ENCODE peak calls at places on chromosomes 16 and 17, in ten cellular contexts. V, Z, I, N, S, T, G, X, E and R are unnamed samples.

GRCh38 chr16:68311316-68311620 is 449 bp downstream of the PRMT7 start:
- DNase-seq in G (peak; percentile 46), N (no peak), X (no peak), E (no peak), Z (no peak), I (no peak), S (no peak), T (no peak), V (no peak), R (no peak)

GRCh38 chr17:14772776-14773175 is 471.9 kb downstream of the HS3ST3B1 start:
- DNase-seq in S (no peak), I (no peak), Z (no peak), N (no peak), V (no peak), G (no peak), E (no peak), T (no peak), X (no peak), R (no peak)

GRCh38 chr16:71338193-71338592 is 20.3 kb upstream of the CALB2 start:
- DNase-seq in G (peak; percentile 78), S (no peak), N (no peak), I (peak; percentile 80), T (no peak), V (no peak), X (no peak), Z (no peak), E (no peak), R (no peak)

GRCh38 chr16:29649560-29650494 is 13.2 kb upstream of the SPN start:
- DNase-seq in I (no peak), G (no peak), S (no peak), Z (no peak), T (no peak), V (no peak), E (no peak), X (no peak), N (no peak), R (no peak)

GRCh38 chr16:51880776-51881175 is 666.2 kb downstream of the TOX3 start:
- DNase-seq in Z (no peak), T (no peak), I (no peak), N (no peak), V (no peak), G (no peak), S (no peak), X (no peak), E (no peak), R (no peak)

GRCh38 chr16:69741519-69741918 is 13.2 kb downstream of the NOB1 start:
- DNase-seq in V (no peak), T (no peak), N (no peak), E (no peak), I (no peak), Z (no peak), G (no peak), X (no peak), S (no peak), R (no peak)

GRCh38 chr16:10738231-10739077 is 5.2 kb upstream of the NUBP1 start:
- DNase-seq in V (no peak), S (no peak), E (no peak), Z (peak; percentile 90), I (peak; percentile 79), T (peak; percentile 86), N (peak; percentile 48), X (peak; percentile 34), G (peak; percentile 92), R (peak; percentile 79)

GRCh38 chr16:20789130-20789529 is 17.1 kb downstream of the ERI2 start:
- DNase-seq in Z (no peak), V (no peak), T (no peak), S (no peak), E (no peak), I (no peak), X (no peak), N (no peak), G (no peak), R (no peak)

GRCh38 chr17:69757794-69758430 is 317.1 kb upstream of the KCNJ16 start:
- DNase-seq in I (no peak), S (no peak), G (no peak), E (no peak), X (no peak), V (no peak), Z (no peak), T (no peak), N (no peak), R (no peak)

GRCh38 chr16:57382535-57383275 is 10.4 kb downstream of the CX3CL1 start:
- DNase-seq in Z (no peak), N (no peak), X (no peak), S (no peak), T (no peak), V (no peak), E (no peak), G (no peak), I (no peak), R (no peak)

GRCh38 chr17:81489986-81490598 is 22.5 kb downstream of the ACTG1 start:
- DNase-seq in Z (no peak), S (no peak), E (no peak), G (no peak), X (no peak), I (no peak), V (no peak), N (no peak), T (no peak), R (no peak)

GRCh38 chr17:82787081-82787848 is 35.4 kb downstream of the TBCD start:
- DNase-seq in Z (no peak), N (no peak), G (no peak), V (no peak), I (no peak), S (peak; percentile 69), T (peak; percentile 80), E (no peak), X (peak; percentile 34), R (no peak)

GRCh38 chr16:29984137-29984763 is 10.6 kb downstream of the TAOK2 start:
- DNase-seq in T (no peak), I (no peak), N (no peak), E (no peak), S (no peak), V (no peak), X (no peak), G (no peak), Z (no peak), R (peak; percentile 24)

GRCh38 chr16:87469186-87469585 is 23.6 kb downstream of the ZCCHC14 start:
- DNase-seq in X (no peak), T (no peak), V (no peak), I (no peak), S (no peak), G (no peak), Z (no peak), N (no peak), E (no peak), R (no peak)

GRCh38 chr16:12130691-12131302 is 154.3 kb downstream of the SNX29 start:
- DNase-seq in V (no peak), S (no peak), I (no peak), T (no peak), Z (no peak), N (no peak), X (no peak), E (no peak), G (no peak), R (no peak)

GRCh38 chr17:1629647-1630310 is 1.1 kb upstream of the SLC43A2 start:
- DNase-seq in I (peak; percentile 29), Z (peak; percentile 74), V (peak; percentile 84), N (peak; percentile 84), G (no peak), S (peak; percentile 53), E (no peak), T (peak; percentile 80), X (peak; percentile 87), R (peak; percentile 96)

GRCh38 chr16:4323845-4324478 is 8.1 kb downstream of the GLIS2 start:
- DNase-seq in Z (peak; percentile 52), V (peak; percentile 77), T (peak; percentile 89), G (no peak), I (no peak), E (no peak), S (no peak), X (peak; percentile 40), N (peak; percentile 72), R (no peak)

DNA sequence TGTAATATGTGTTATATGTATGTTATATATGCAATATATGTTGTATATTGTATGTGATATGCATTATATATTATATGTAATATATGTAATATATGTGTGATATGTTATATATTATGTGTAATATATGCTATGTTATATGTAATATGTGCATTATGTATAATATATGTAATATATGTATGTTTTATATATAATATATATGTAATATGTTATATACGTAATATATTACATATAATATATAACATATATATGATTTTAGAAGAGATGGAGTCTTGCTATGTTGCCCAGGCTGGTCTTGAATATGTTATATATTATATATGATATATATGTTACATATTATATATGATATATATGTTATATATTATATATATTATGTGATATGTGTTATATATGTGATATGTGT is 65.5 kb upstream of the DNAH17 start:
- DNase-seq in V (no peak), E (no peak), Z (no peak), S (no peak), X (no peak), G (no peak), N (no peak), I (no peak), T (no peak), R (no peak)
- TF ChIP-seq POLR2AphosphoS5 in V (no peak), E (no peak), Z (no peak), S (no peak), X (no peak), G (no peak), N (no peak), I (no peak), T (no peak), R (no peak)

DNA sequence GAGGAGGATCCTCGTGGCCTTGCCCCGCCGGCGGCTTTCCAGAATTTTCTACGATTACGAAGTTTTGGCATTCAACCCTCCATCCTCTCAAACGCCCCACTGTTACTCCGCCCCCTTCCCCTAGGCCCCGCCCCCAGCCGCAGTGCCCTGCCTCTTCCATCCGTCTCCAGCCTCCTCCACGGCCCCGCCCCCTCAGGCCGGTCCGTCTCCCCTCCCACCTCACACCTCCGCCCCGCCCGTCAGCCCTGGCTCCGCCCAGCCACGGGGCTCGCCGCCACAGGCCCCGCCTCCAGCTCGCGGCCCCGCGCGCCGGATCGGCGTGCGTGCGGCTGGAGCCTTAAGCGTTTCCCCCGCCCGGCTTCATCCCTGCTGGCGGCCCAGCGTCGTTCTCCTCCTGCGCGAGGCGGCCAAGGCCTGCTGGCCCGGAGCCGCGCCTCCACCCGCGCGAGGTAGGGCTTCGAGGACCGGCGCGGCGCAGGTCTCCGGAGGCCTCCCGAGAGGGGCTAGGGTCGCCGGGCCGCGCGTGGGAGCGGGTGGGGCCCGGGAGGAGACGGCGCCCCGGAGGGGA is at the start of the genes C17orf67 and DGKE:
- DNase-seq in V (peak; percentile 98), S (peak; percentile 98), N (peak; percentile 99), G (peak; percentile 86), E (peak; percentile 98), X (peak; percentile 99), T (peak; percentile 99), I (peak; percentile 88), Z (peak; percentile 96), R (peak; percentile 100)
- TF ChIP-seq POLR2A in V (no peak), S (peak; percentile 83), N (no peak), G (peak; percentile 66), E (no peak), X (peak; percentile 55), T (no peak), I (no peak), Z (peak; percentile 71), R (no peak)

GRCh38 chr17:35254107-35254802 is 11.4 kb downstream of the SLFN5 start:
- DNase-seq in S (peak; percentile 89), E (no peak), N (peak; percentile 54), T (peak; percentile 89), X (peak; percentile 42), V (no peak), I (peak; percentile 42), G (peak; percentile 56), Z (no peak), R (no peak)
- TF ChIP-seq POLR2AphosphoS5 in S (peak; percentile 95), E (peak; percentile 67), N (peak; percentile 68), T (peak; percentile 87), X (peak; percentile 78), V (no peak), I (peak; percentile 59), G (no peak), Z (no peak), R (no peak)

GRCh38 chr17:18248300-18248731 is 10.2 kb downstream of the FLII start:
- DNase-seq in N (peak; percentile 67), Z (peak; percentile 79), S (peak; percentile 65), I (no peak), E (no peak), G (peak; percentile 56), V (peak; percentile 76), X (peak; percentile 67), T (peak; percentile 81), R (no peak)
- TF ChIP-seq POLR2A in N (no peak), Z (no peak), S (no peak), I (no peak), E (no peak), G (no peak), V (no peak), X (no peak), T (no peak), R (no peak)